ENCODE peak calls at places on chromosome 22, in six cellular contexts. Z, U, R, P, N and B are unnamed samples.

GRCh38 chr22:37741312-37741795 is 44.5 kb downstream of the TRIOBP start:
- DNase-seq in P (peak; percentile 79), R (peak; percentile 98), U (peak; percentile 89), Z (no peak), N (peak; percentile 76), B (no peak)

GRCh38 chr22:29793396-29793795 is 26.2 kb downstream of the UQCR10 start:
- DNase-seq in U (no peak), R (no peak), N (no peak), Z (no peak), P (no peak), B (no peak)

GRCh38 chr22:20979243-20979809 is 2.8 kb upstream of the LZTR1 start:
- DNase-seq in P (peak; percentile 83), N (peak; percentile 60), U (peak; percentile 53), R (peak; percentile 63), Z (peak; percentile 57), B (no peak)

GRCh38 chr22:28075260-28075981 is 156.4 kb upstream of the PITPNB start:
- DNase-seq in R (peak; percentile 68), Z (peak; percentile 60), N (no peak), P (no peak), U (peak; percentile 20), B (no peak)

GRCh38 chr22:20951151-20951931 is 15.7 kb upstream of the AIFM3 start:
- DNase-seq in N (no peak), U (no peak), P (no peak), R (no peak), Z (no peak), B (no peak)

GRCh38 chr22:29343313-29343805 is 27.9 kb upstream of the RASL10A start:
- DNase-seq in U (peak; percentile 73), R (no peak), N (peak; percentile 73), P (peak; percentile 51), Z (peak; percentile 87), B (no peak)

GRCh38 chr22:38348751-38349496 is 31.7 kb upstream of the CSNK1E start:
- DNase-seq in P (peak; percentile 15), Z (no peak), U (no peak), R (no peak), N (no peak), B (no peak)

GRCh38 chr22:35637254-35637653 is 11.0 kb upstream of the APOL6 start:
- DNase-seq in R (peak; percentile 11), Z (no peak), U (no peak), N (no peak), P (no peak), B (peak; percentile 21)

GRCh38 chr22:23709107-23709506 is 18.3 kb downstream of the RGL4 start:
- DNase-seq in P (no peak), N (no peak), Z (no peak), R (no peak), U (no peak), B (no peak)

GRCh38 chr22:35835267-35835997 is 117.8 kb downstream of the APOL5 start:
- DNase-seq in P (no peak), N (no peak), R (no peak), U (no peak), Z (no peak), B (no peak)

GRCh38 chr22:41968601-41969000 is 642 bp upstream of the SEPTIN3 start:
- DNase-seq in R (no peak), P (no peak), N (no peak), U (no peak), Z (no peak), B (no peak)

GRCh38 chr22:39898997-39899396 is 1.9 kb upstream of the GRAP2 start:
- DNase-seq in R (no peak), Z (no peak), U (no peak), P (no peak), N (no peak), B (no peak)

GRCh38 chr22:29917052-29917902 is 34.3 kb downstream of the MTMR3 start:
- DNase-seq in U (no peak), N (peak; percentile 23), P (no peak), R (no peak), Z (no peak), B (no peak)

GRCh38 chr22:27123880-27124279 is 466.5 kb downstream of the MIAT start:
- DNase-seq in R (no peak), N (no peak), Z (no peak), U (no peak), P (no peak), B (no peak)

GRCh38 chr22:28899199-28899853 is 16.0 kb downstream of the ZNRF3 start:
- DNase-seq in U (no peak), R (no peak), P (peak; percentile 48), Z (no peak), N (no peak), B (peak; percentile 73)

GRCh38 chr22:31969789-31970489 is 25.6 kb downstream of the YWHAH start:
- DNase-seq in R (peak; percentile 46), Z (peak; percentile 73), P (peak; percentile 76), N (peak; percentile 25), U (peak; percentile 29), B (peak; percentile 78)

GRCh38 chr22:27949421-27949820 is 30.4 kb upstream of the PITPNB start:
- DNase-seq in Z (no peak), U (no peak), R (no peak), N (no peak), P (no peak), B (no peak)

GRCh38 chr22:41022470-41023298 is 69.7 kb upstream of the EP300 start:
- DNase-seq in P (peak; percentile 85), Z (peak; percentile 91), U (peak; percentile 93), R (peak; percentile 93), N (peak; percentile 94), B (peak; percentile 74)

GRCh38 chr22:48889209-48889830 is 938.4 kb downstream of the BRD1 start:
- DNase-seq in U (peak; percentile 1), Z (no peak), R (no peak), P (no peak), N (no peak), B (peak; percentile 23)

GRCh38 chr22:24521791-24522245 is 26.7 kb downstream of the UPB1 start:
- DNase-seq in Z (peak; percentile 52), U (no peak), P (no peak), R (no peak), N (no peak), B (peak; percentile 87)

GRCh38 chr22:29811377-29811776 is 26.7 kb downstream of the ASCC2 start:
- DNase-seq in U (no peak), R (no peak), N (no peak), Z (no peak), P (no peak), B (no peak)

GRCh38 chr22:35313311-35314121 is 13.8 kb downstream of the TOM1 start:
- DNase-seq in N (peak; percentile 50), U (peak; percentile 70), R (peak; percentile 48), P (peak; percentile 42), Z (peak; percentile 40), B (no peak)

GRCh38 chr22:26435327-26436093 is 6.5 kb downstream of the ASPHD2 start:
- DNase-seq in U (no peak), R (no peak), N (no peak), Z (no peak), P (no peak), B (no peak)

GRCh38 chr22:49212466-49212865 is 615.2 kb downstream of the BRD1 start:
- DNase-seq in P (no peak), Z (no peak), R (no peak), N (no peak), U (peak; percentile 6), B (peak; percentile 26)

GRCh38 chr22:31647921-31648320 is 14.1 kb downstream of the PISD start:
- DNase-seq in P (no peak), Z (no peak), R (no peak), U (no peak), N (no peak), B (no peak)

DNA sequence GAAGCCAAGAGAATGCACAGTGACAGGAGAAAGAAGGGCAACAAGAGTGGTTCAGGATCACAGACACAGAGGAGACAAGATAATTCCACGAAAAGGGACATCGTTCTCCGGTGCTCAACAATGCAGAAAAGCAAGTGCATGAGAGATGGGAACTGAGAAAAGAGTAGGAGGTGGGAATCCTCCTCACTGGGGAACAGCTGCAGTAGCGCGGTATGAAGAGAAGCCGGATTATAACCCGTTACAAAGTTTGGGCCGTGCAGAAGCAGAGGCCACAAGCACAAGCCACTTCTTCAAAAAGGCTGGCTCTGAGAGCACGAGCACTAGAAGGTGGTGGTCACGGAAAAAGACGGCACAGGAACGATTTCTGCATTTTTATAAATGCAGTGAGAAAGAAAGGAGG is 114.2 kb upstream of the BID start:
- DNase-seq in U (no peak), Z (no peak), P (no peak), N (no peak), R (no peak), B (no peak)
- H3K27ac ChIP-seq in U (peak overlapping the region; percentile 81), Z (no peak overlapping the region), P (no peak overlapping the region), N (peak overlapping the region; percentile 36), R (no peak overlapping the region), B (no peak overlapping the region)

GRCh38 chr22:50676661-50677492 is 4.3 kb downstream of the SHANK3 start:
- DNase-seq in P (no peak), R (no peak), Z (no peak), U (no peak), N (no peak), B (no peak)
- H3K4me3 ChIP-seq in P (no peak overlapping the region), R (no peak overlapping the region), Z (no peak overlapping the region), U (peak overlapping the region; percentile 69), N (peak overlapping the region; percentile 59), B (no peak overlapping the region)

GRCh38 chr22:22417495-22418162 is 90.9 kb downstream of the ZNF280B start:
- DNase-seq in U (no peak), R (no peak), P (no peak), Z (no peak), N (no peak), B (no peak)
- H3K27me3 ChIP-seq in U (peaks cover 97% of the 10 kb centered on the region), R (no peaks in the 10 kb centered on the region), P (no peaks in the 10 kb centered on the region), Z (no peaks in the 10 kb centered on the region), N (no peaks in the 10 kb centered on the region), B (peaks cover 71% of the 10 kb centered on the region)

GRCh38 chr22:46362221-46362933 is 26.9 kb downstream of the TRMU start:
- DNase-seq in N (no peak), Z (no peak), U (no peak), R (no peak), P (no peak), B (no peak)

GRCh38 chr22:46364341-46365165 is 29.0 kb downstream of the TRMU start:
- DNase-seq in P (no peak), U (no peak), R (no peak), Z (no peak), N (no peak), B (peak; percentile 65)

GRCh38 chr22:46361861-46362220 is 26.3 kb downstream of the TRMU start:
- DNase-seq in Z (no peak), P (no peak), N (no peak), R (no peak), U (no peak), B (no peak)

GRCh38 chr22:46363611-46364321 is 28.3 kb downstream of the TRMU start:
- DNase-seq in P (no peak), N (no peak), Z (no peak), U (no peak), R (no peak), B (peak; percentile 61)

GRCh38 chr22:46362934-46363515 is 27.5 kb downstream of the TRMU start:
- DNase-seq in N (no peak), Z (no peak), R (no peak), P (no peak), U (no peak), B (no peak)
- H3K27ac ChIP-seq in N (no peak overlapping the region), Z (no peak overlapping the region), R (no peak overlapping the region), P (no peak overlapping the region), U (no peak overlapping the region), B (no peak overlapping the region)